ENCODE peak calls at places on chromosomes 11 and 22, in seven cellular contexts. E is K562, O is GM12878, S is H1, M is HepG2, X is SK-N-SH, L is HCT116. D is an unnamed sample.

GRCh38 chr22:41561335-41561734 is 525 bp downstream of the CSDC2 start:
- DNase-seq in M (no peak), L (no peak), E (no peak), S (no peak), X (no peak), O (no peak), D (no peak)

GRCh38 chr11:33651555-33651954 is 49.1 kb downstream of the C11orf91 start:
- DNase-seq in S (no peak), E (no peak), X (no peak), M (no peak), L (no peak), O (no peak), D (no peak)

GRCh38 chr11:64305691-64306562 is 603 bp downstream of the ESRRA start:
- DNase-seq in E (peak; percentile 79), S (no peak), O (no peak), X (peak; percentile 73), L (peak; percentile 39), M (peak; percentile 77), D (peak; percentile 58)

GRCh38 chr22:43446037-43446803 is 34.4 kb downstream of the MPPED1 start:
- DNase-seq in S (no peak), E (no peak), M (no peak), L (no peak), O (no peak), X (no peak), D (no peak)

GRCh38 chr11:47127213-47127612 is 49.5 kb downstream of the ARFGAP2 start:
- DNase-seq in O (no peak), X (no peak), M (no peak), S (no peak), E (no peak), L (no peak), D (no peak)

GRCh38 chr11:132715041-132715440 is 817.3 kb downstream of the OPCML start:
- DNase-seq in O (no peak), X (no peak), S (no peak), L (no peak), E (no peak), M (no peak), D (no peak)

GRCh38 chr11:111814567-111814966 is 48.4 kb upstream of the PPP2R1B start:
- DNase-seq in S (no peak), E (no peak), X (no peak), L (no peak), M (no peak), O (no peak), D (no peak)

GRCh38 chr11:6545917-6546605 is 49.0 kb downstream of the DNHD1 start:
- DNase-seq in S (no peak), O (no peak), X (no peak), M (no peak), E (no peak), L (no peak), D (no peak)

GRCh38 chr22:19641254-19641982 is 72.9 kb upstream of the SEPTIN5 start:
- DNase-seq in X (peak; percentile 3), S (peak; percentile 41), M (no peak), E (peak; percentile 92), O (no peak), L (peak; percentile 19), D (peak; percentile 63)

GRCh38 chr22:28268845-28269244 is 349.8 kb upstream of the PITPNB start:
- DNase-seq in S (no peak), E (no peak), M (no peak), L (no peak), X (no peak), O (no peak), D (no peak)

GRCh38 chr11:18987454-18988231 is 48.4 kb upstream of the MRGPRX1 start:
- DNase-seq in X (no peak), L (peak; percentile 64), M (no peak), O (no peak), S (no peak), E (no peak), D (no peak)

GRCh38 chr11:69415411-69416122 is 65.9 kb upstream of the LINC01488 start:
- DNase-seq in L (no peak), E (no peak), O (no peak), S (no peak), X (no peak), M (no peak), D (no peak)

GRCh38 chr22:47822459-47822858 is 1060.0 kb downstream of the TBC1D22A start:
- DNase-seq in S (no peak), L (no peak), X (no peak), O (no peak), E (no peak), M (no peak), D (no peak)

GRCh38 chr11:26844963-26845362 is 123.1 kb upstream of the SLC5A12 start:
- DNase-seq in E (no peak), O (no peak), M (no peak), X (no peak), S (no peak), L (no peak), D (no peak)

GRCh38 chr22:39138357-39138997 is 14.0 kb downstream of the CBX7 start:
- DNase-seq in L (no peak), X (no peak), E (no peak), O (no peak), M (no peak), S (no peak), D (no peak)

GRCh38 chr11:42239102-42239501 is 779.6 kb upstream of the LRRC4C start:
- DNase-seq in M (no peak), X (no peak), E (no peak), L (no peak), S (no peak), O (no peak), D (no peak)

GRCh38 chr11:128532571-128533091 is 54.7 kb downstream of the ETS1 start:
- DNase-seq in M (no peak), X (no peak), E (no peak), O (no peak), S (peak; percentile 34), L (no peak), D (peak; percentile 83)

GRCh38 chr11:18698341-18699268 is at the start of gene TMEM86A:
- DNase-seq in S (no peak), O (no peak), X (peak; percentile 99), L (peak; percentile 59), M (peak; percentile 70), E (peak; percentile 98), D (peak; percentile 55)

GRCh38 chr22:49197500-49197899 is 630.2 kb downstream of the BRD1 start:
- DNase-seq in L (no peak), E (no peak), O (no peak), M (no peak), S (peak; percentile 17), X (no peak), D (no peak)

DNA sequence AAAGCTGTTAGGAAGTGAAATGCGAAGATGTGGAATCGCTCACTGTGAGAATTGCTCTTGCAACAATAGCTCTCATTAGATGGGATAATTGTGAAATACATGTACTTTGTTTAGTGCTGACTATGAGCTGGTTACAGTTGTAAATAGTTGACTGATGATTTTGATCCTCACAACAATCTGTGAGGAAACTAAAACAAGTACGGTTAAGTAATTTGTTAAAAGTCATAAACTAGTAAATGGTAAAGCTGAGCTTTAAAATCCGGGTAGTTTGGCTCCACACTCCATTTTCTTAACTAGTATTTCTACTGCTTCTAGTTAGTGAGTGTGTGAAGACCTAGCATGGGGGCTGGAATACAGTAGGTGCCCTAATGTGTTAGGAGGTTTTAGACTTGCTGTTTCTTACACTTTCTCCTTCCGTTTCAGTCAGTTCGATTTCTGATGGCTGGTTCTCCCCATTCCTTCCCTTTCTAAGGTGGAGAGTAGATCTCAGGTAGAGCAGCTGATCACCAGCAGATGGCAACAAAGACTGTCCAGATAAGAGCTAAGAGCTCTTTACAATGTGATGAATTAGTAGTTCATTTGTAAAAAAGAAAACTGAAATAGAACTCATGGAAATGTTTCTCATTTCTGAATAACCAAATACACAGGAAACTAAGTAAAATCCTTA is 16.3 kb upstream of the CYP2R1 start:
- DNase-seq in S (no peak), M (peak; percentile 44), X (peak; percentile 55), O (no peak), L (peak; percentile 51), E (peak; percentile 45), D (no peak)
- TF ChIP-seq YY1 in S (no peak), M (no peak), X (no peak), O (no peak), L (no peak), E (no peak), D (no peak)

DNA sequence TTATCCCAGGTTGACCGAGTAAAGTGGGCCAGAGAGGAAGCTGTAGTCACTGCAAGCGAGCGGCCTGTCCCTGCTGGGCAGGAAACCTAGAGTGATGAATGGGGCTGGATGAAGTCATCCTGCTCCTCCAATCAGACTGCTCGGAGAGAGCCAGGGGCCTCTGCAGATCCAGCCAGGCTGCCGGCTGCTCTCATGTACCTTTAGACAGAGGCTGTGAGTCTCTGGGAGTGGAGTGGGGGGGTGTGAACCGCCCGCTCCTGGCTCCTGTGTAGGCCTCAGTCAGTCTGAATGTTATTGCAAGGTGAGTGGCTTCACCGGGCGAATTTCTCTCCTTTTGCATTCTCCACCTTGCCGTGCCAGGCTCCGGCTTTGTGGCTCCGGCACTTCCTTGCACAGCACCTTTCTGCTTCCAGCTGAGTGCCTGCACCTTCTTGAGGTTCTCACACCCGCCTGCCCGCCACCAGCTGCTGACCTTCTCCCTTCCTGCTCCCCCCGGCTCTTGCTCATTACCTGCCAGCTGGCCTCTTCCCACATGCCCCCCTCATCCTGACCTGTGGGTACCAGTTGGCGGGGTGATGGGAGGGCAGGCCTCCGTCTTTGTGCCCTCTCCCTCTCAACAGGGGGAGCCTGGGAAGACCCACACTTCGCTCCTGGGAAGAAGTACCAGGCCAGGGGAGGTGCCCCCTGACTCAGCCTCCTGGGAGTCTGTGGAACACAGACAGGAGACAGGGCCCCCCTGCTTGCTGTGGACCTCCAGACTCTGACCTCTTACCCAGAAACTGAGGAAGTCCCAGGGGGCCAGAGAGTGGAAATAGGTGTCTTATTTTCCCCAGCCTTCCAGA is 79.9 kb downstream of the GRAMD1B start:
- DNase-seq in S (peak; percentile 50), E (no peak), L (no peak), M (no peak), O (no peak), X (peak; percentile 84), D (peak; percentile 61)
- TF ChIP-seq YY1 in S (no peak), E (no peak), L (no peak), M (no peak), O (no peak), X (no peak), D (no peak)

GRCh38 chr11:43943357-43943930 is 1.0 kb downstream of the C11orf96 start:
- DNase-seq in E (no peak), M (no peak), O (no peak), L (no peak), X (no peak), S (no peak), D (no peak)

GRCh38 chr11:43941257-43941879 is 1.1 kb upstream of the C11orf96 start:
- DNase-seq in M (no peak), E (no peak), L (no peak), O (no peak), S (no peak), X (peak; percentile 86), D (no peak)

GRCh38 chr11:43942651-43943356 is 367 bp downstream of the C11orf96 start:
- DNase-seq in M (no peak), E (peak; percentile 73), L (no peak), O (no peak), S (no peak), X (peak; percentile 61), D (no peak)

GRCh38 chr11:43944761-43945311 is 2.4 kb downstream of the C11orf96 start:
- DNase-seq in X (peak; percentile 72), L (no peak), S (no peak), E (peak; percentile 83), O (no peak), M (peak; percentile 19), D (no peak)

GRCh38 chr11:43943931-43944751 is 1.7 kb downstream of the C11orf96 start:
- DNase-seq in M (no peak), E (no peak), S (no peak), X (no peak), O (no peak), L (no peak), D (no peak)
- TF ChIP-seq YY1 in M (no peak), E (no peak), S (no peak), X (no peak), O (no peak), L (no peak), D (no peak)

GRCh38 chr22:33513388-33514336 is 406.6 kb downstream of the LARGE1 start:
- DNase-seq in O (no peak), X (no peak), E (no peak), S (no peak), L (no peak), M (peak; percentile 66), D (no peak)
- TF ChIP-seq YY1 in O (no peak), X (no peak), E (no peak), S (no peak), L (no peak), M (no peak), D (no peak)